ENCODE peak calls at places on chromosomes 4 and X, in six cellular contexts. One of them, this sample, is unnamed.

GRCh38 chr4:915041-915474 is 17.1 kb downstream of the GAK start:
- DNase-seq in ELR: no peak
- DNase-seq in stimulated activated CD4-positive, alpha-beta T cell treated with anti-CD3 and anti-CD28 coated beads, Interleukin-1b, Interleukin-23, amount 100 ng/mL, for 24 hours: no peak
- DNase-seq in cardiac fibroblast: no peak
- DNase-seq in left lung: peak
- DNase-seq in CD4-positive, alpha-beta memory T cell: no peak
- DNase-seq in this sample: no peak

GRCh38 chr4:41362647-41363383 is 106.1 kb downstream of the UCHL1 start:
- DNase-seq in ELR: no peak
- DNase-seq in stimulated activated CD4-positive, alpha-beta T cell treated with anti-CD3 and anti-CD28 coated beads, Interleukin-1b, Interleukin-23, amount 100 ng/mL, for 24 hours: no peak
- DNase-seq in cardiac fibroblast: no peak
- DNase-seq in left lung: no peak
- DNase-seq in CD4-positive, alpha-beta memory T cell: no peak
- DNase-seq in this sample: no peak

GRCh38 chr4:152010680-152011079 is 249.9 kb upstream of the GATB start:
- DNase-seq in ELR: no peak
- DNase-seq in stimulated activated CD4-positive, alpha-beta T cell treated with anti-CD3 and anti-CD28 coated beads, Interleukin-1b, Interleukin-23, amount 100 ng/mL, for 24 hours: no peak
- DNase-seq in cardiac fibroblast: no peak
- DNase-seq in left lung: no peak
- DNase-seq in CD4-positive, alpha-beta memory T cell: peak
- DNase-seq in this sample: no peak

GRCh38 chr4:161869511-161869910 is 294.3 kb downstream of the FSTL5 start:
- DNase-seq in ELR: no peak
- DNase-seq in stimulated activated CD4-positive, alpha-beta T cell treated with anti-CD3 and anti-CD28 coated beads, Interleukin-1b, Interleukin-23, amount 100 ng/mL, for 24 hours: no peak
- DNase-seq in cardiac fibroblast: no peak
- DNase-seq in left lung: no peak
- DNase-seq in CD4-positive, alpha-beta memory T cell: no peak
- DNase-seq in this sample: no peak

GRCh38 chr4:81621490-81621889 is 149.8 kb upstream of the RASGEF1B start:
- DNase-seq in ELR: no peak
- DNase-seq in stimulated activated CD4-positive, alpha-beta T cell treated with anti-CD3 and anti-CD28 coated beads, Interleukin-1b, Interleukin-23, amount 100 ng/mL, for 24 hours: no peak
- DNase-seq in cardiac fibroblast: no peak
- DNase-seq in left lung: no peak
- DNase-seq in CD4-positive, alpha-beta memory T cell: no peak
- DNase-seq in this sample: no peak

GRCh38 chr4:18039113-18039512 is 17.6 kb upstream of the LCORL start:
- DNase-seq in ELR: peak
- DNase-seq in stimulated activated CD4-positive, alpha-beta T cell treated with anti-CD3 and anti-CD28 coated beads, Interleukin-1b, Interleukin-23, amount 100 ng/mL, for 24 hours: no peak
- DNase-seq in cardiac fibroblast: peak
- DNase-seq in left lung: no peak
- DNase-seq in CD4-positive, alpha-beta memory T cell: no peak
- DNase-seq in this sample: no peak

GRCh38 chr4:139676913-139677585 is 11.4 kb downstream of the MGST2 start:
- DNase-seq in ELR: no peak
- DNase-seq in stimulated activated CD4-positive, alpha-beta T cell treated with anti-CD3 and anti-CD28 coated beads, Interleukin-1b, Interleukin-23, amount 100 ng/mL, for 24 hours: no peak
- DNase-seq in cardiac fibroblast: no peak
- DNase-seq in left lung: no peak
- DNase-seq in CD4-positive, alpha-beta memory T cell: no peak
- DNase-seq in this sample: no peak

GRCh38 chrX:912677-913076 is 282.1 kb downstream of the SHOX start:
- DNase-seq in ELR: no peak
- DNase-seq in stimulated activated CD4-positive, alpha-beta T cell treated with anti-CD3 and anti-CD28 coated beads, Interleukin-1b, Interleukin-23, amount 100 ng/mL, for 24 hours: no peak
- DNase-seq in cardiac fibroblast: no peak
- DNase-seq in left lung: no peak
- DNase-seq in CD4-positive, alpha-beta memory T cell: no peak
- DNase-seq in this sample: no peak

GRCh38 chrX:9429767-9430166 is 35.1 kb upstream of the TBL1X start:
- DNase-seq in ELR: no peak
- DNase-seq in stimulated activated CD4-positive, alpha-beta T cell treated with anti-CD3 and anti-CD28 coated beads, Interleukin-1b, Interleukin-23, amount 100 ng/mL, for 24 hours: no peak
- DNase-seq in cardiac fibroblast: no peak
- DNase-seq in left lung: no peak
- DNase-seq in CD4-positive, alpha-beta memory T cell: no peak
- DNase-seq in this sample: no peak

GRCh38 chr4:8158710-8159521 is at the start of gene ABLIM2:
- DNase-seq in ELR: peak
- DNase-seq in stimulated activated CD4-positive, alpha-beta T cell treated with anti-CD3 and anti-CD28 coated beads, Interleukin-1b, Interleukin-23, amount 100 ng/mL, for 24 hours: peak
- DNase-seq in cardiac fibroblast: peak
- DNase-seq in left lung: peak
- DNase-seq in CD4-positive, alpha-beta memory T cell: peak
- DNase-seq in this sample: peak

GRCh38 chrX:68795741-68796140 is 33.1 kb upstream of the EFNB1 start:
- DNase-seq in ELR: no peak
- DNase-seq in stimulated activated CD4-positive, alpha-beta T cell treated with anti-CD3 and anti-CD28 coated beads, Interleukin-1b, Interleukin-23, amount 100 ng/mL, for 24 hours: no peak
- DNase-seq in cardiac fibroblast: no peak
- DNase-seq in left lung: no peak
- DNase-seq in CD4-positive, alpha-beta memory T cell: no peak
- DNase-seq in this sample: no peak

GRCh38 chr4:85081196-85081595 is 114.7 kb upstream of the WDFY3 start:
- DNase-seq in ELR: no peak
- DNase-seq in stimulated activated CD4-positive, alpha-beta T cell treated with anti-CD3 and anti-CD28 coated beads, Interleukin-1b, Interleukin-23, amount 100 ng/mL, for 24 hours: no peak
- DNase-seq in cardiac fibroblast: no peak
- DNase-seq in left lung: no peak
- DNase-seq in CD4-positive, alpha-beta memory T cell: no peak
- DNase-seq in this sample: no peak

GRCh38 chrX:1134156-1134555 is 78.3 kb downstream of the CRLF2 start:
- DNase-seq in ELR: no peak
- DNase-seq in stimulated activated CD4-positive, alpha-beta T cell treated with anti-CD3 and anti-CD28 coated beads, Interleukin-1b, Interleukin-23, amount 100 ng/mL, for 24 hours: no peak
- DNase-seq in cardiac fibroblast: no peak
- DNase-seq in left lung: peak
- DNase-seq in CD4-positive, alpha-beta memory T cell: no peak
- DNase-seq in this sample: no peak

GRCh38 chrX:153778684-153779101 is 2.1 kb upstream of the SRPK3 start:
- DNase-seq in ELR: no peak
- DNase-seq in stimulated activated CD4-positive, alpha-beta T cell treated with anti-CD3 and anti-CD28 coated beads, Interleukin-1b, Interleukin-23, amount 100 ng/mL, for 24 hours: no peak
- DNase-seq in cardiac fibroblast: no peak
- DNase-seq in left lung: no peak
- DNase-seq in CD4-positive, alpha-beta memory T cell: no peak
- DNase-seq in this sample: no peak

GRCh38 chrX:18719852-18720251 is 12.4 kb downstream of the PPEF1 start:
- DNase-seq in ELR: no peak
- DNase-seq in stimulated activated CD4-positive, alpha-beta T cell treated with anti-CD3 and anti-CD28 coated beads, Interleukin-1b, Interleukin-23, amount 100 ng/mL, for 24 hours: no peak
- DNase-seq in cardiac fibroblast: no peak
- DNase-seq in left lung: no peak
- DNase-seq in CD4-positive, alpha-beta memory T cell: no peak
- DNase-seq in this sample: no peak

GRCh38 chr4:72375050-72375736 is 193.8 kb downstream of the ADAMTS3 start:
- DNase-seq in ELR: peak
- DNase-seq in stimulated activated CD4-positive, alpha-beta T cell treated with anti-CD3 and anti-CD28 coated beads, Interleukin-1b, Interleukin-23, amount 100 ng/mL, for 24 hours: no peak
- DNase-seq in cardiac fibroblast: peak
- DNase-seq in left lung: no peak
- DNase-seq in CD4-positive, alpha-beta memory T cell: no peak
- DNase-seq in this sample: no peak

GRCh38 chr4:101114936-101115372 is 232.4 kb downstream of the PPP3CA start:
- DNase-seq in ELR: peak
- DNase-seq in stimulated activated CD4-positive, alpha-beta T cell treated with anti-CD3 and anti-CD28 coated beads, Interleukin-1b, Interleukin-23, amount 100 ng/mL, for 24 hours: no peak
- DNase-seq in cardiac fibroblast: peak
- DNase-seq in left lung: no peak
- DNase-seq in CD4-positive, alpha-beta memory T cell: no peak
- DNase-seq in this sample: no peak

GRCh38 chr4:150149381-150149780 is 71.1 kb downstream of the DCLK2 start:
- DNase-seq in ELR: no peak
- DNase-seq in stimulated activated CD4-positive, alpha-beta T cell treated with anti-CD3 and anti-CD28 coated beads, Interleukin-1b, Interleukin-23, amount 100 ng/mL, for 24 hours: no peak
- DNase-seq in cardiac fibroblast: peak
- DNase-seq in left lung: no peak
- DNase-seq in CD4-positive, alpha-beta memory T cell: no peak
- DNase-seq in this sample: no peak

GRCh38 chr4:189131131-189131530 is 809.5 kb upstream of the FRG1 start:
- DNase-seq in ELR: no peak
- DNase-seq in stimulated activated CD4-positive, alpha-beta T cell treated with anti-CD3 and anti-CD28 coated beads, Interleukin-1b, Interleukin-23, amount 100 ng/mL, for 24 hours: no peak
- DNase-seq in cardiac fibroblast: no peak
- DNase-seq in left lung: no peak
- DNase-seq in CD4-positive, alpha-beta memory T cell: no peak
- DNase-seq in this sample: no peak

GRCh38 chr4:98728433-98728832 is 70.0 kb upstream of the TSPAN5 start:
- DNase-seq in ELR: peak
- DNase-seq in stimulated activated CD4-positive, alpha-beta T cell treated with anti-CD3 and anti-CD28 coated beads, Interleukin-1b, Interleukin-23, amount 100 ng/mL, for 24 hours: no peak
- DNase-seq in cardiac fibroblast: peak
- DNase-seq in left lung: no peak
- DNase-seq in CD4-positive, alpha-beta memory T cell: no peak
- DNase-seq in this sample: no peak

GRCh38 chr4:3483471-3483921 is 20.4 kb downstream of the DOK7 start:
- DNase-seq in ELR: peak
- DNase-seq in stimulated activated CD4-positive, alpha-beta T cell treated with anti-CD3 and anti-CD28 coated beads, Interleukin-1b, Interleukin-23, amount 100 ng/mL, for 24 hours: no peak
- DNase-seq in cardiac fibroblast: peak
- DNase-seq in left lung: no peak
- DNase-seq in CD4-positive, alpha-beta memory T cell: no peak
- DNase-seq in this sample: no peak

GRCh38 chr4:184416913-184417734 is 57.2 kb downstream of the IRF2 start:
- DNase-seq in ELR: no peak
- DNase-seq in stimulated activated CD4-positive, alpha-beta T cell treated with anti-CD3 and anti-CD28 coated beads, Interleukin-1b, Interleukin-23, amount 100 ng/mL, for 24 hours: peak
- DNase-seq in cardiac fibroblast: peak
- DNase-seq in left lung: no peak
- DNase-seq in CD4-positive, alpha-beta memory T cell: peak
- DNase-seq in this sample: no peak

GRCh38 chr4:146132445-146132844 is 43.1 kb upstream of the LSM6 start:
- DNase-seq in ELR: peak
- DNase-seq in stimulated activated CD4-positive, alpha-beta T cell treated with anti-CD3 and anti-CD28 coated beads, Interleukin-1b, Interleukin-23, amount 100 ng/mL, for 24 hours: peak
- DNase-seq in cardiac fibroblast: peak
- DNase-seq in left lung: no peak
- DNase-seq in CD4-positive, alpha-beta memory T cell: no peak
- DNase-seq in this sample: no peak

GRCh38 chr4:26858035-26858918 is 2.4 kb upstream of the STIM2 start:
- DNase-seq in ELR: peak
- DNase-seq in stimulated activated CD4-positive, alpha-beta T cell treated with anti-CD3 and anti-CD28 coated beads, Interleukin-1b, Interleukin-23, amount 100 ng/mL, for 24 hours: no peak
- DNase-seq in cardiac fibroblast: no peak
- DNase-seq in left lung: no peak
- DNase-seq in CD4-positive, alpha-beta memory T cell: no peak
- DNase-seq in this sample: no peak

GRCh38 chrX:41922694-41923171 is 621 bp downstream of the CASK start:
- DNase-seq in ELR: peak
- DNase-seq in stimulated activated CD4-positive, alpha-beta T cell treated with anti-CD3 and anti-CD28 coated beads, Interleukin-1b, Interleukin-23, amount 100 ng/mL, for 24 hours: no peak
- DNase-seq in cardiac fibroblast: peak
- DNase-seq in left lung: peak
- DNase-seq in CD4-positive, alpha-beta memory T cell: no peak
- DNase-seq in this sample: no peak

GRCh38 chr4:140092094-140092820 is 61.7 kb downstream of the MAML3 start:
- DNase-seq in ELR: peak
- DNase-seq in stimulated activated CD4-positive, alpha-beta T cell treated with anti-CD3 and anti-CD28 coated beads, Interleukin-1b, Interleukin-23, amount 100 ng/mL, for 24 hours: no peak
- DNase-seq in cardiac fibroblast: peak
- DNase-seq in left lung: no peak
- DNase-seq in CD4-positive, alpha-beta memory T cell: no peak
- DNase-seq in this sample: peak

GRCh38 chr4:109614466-109614865 is 54.4 kb downstream of the MCUB start:
- DNase-seq in ELR: no peak
- DNase-seq in stimulated activated CD4-positive, alpha-beta T cell treated with anti-CD3 and anti-CD28 coated beads, Interleukin-1b, Interleukin-23, amount 100 ng/mL, for 24 hours: no peak
- DNase-seq in cardiac fibroblast: peak
- DNase-seq in left lung: no peak
- DNase-seq in CD4-positive, alpha-beta memory T cell: no peak
- DNase-seq in this sample: no peak

GRCh38 chrX:16671005-16671404 is 21.0 kb downstream of the S100G start:
- DNase-seq in ELR: peak
- DNase-seq in stimulated activated CD4-positive, alpha-beta T cell treated with anti-CD3 and anti-CD28 coated beads, Interleukin-1b, Interleukin-23, amount 100 ng/mL, for 24 hours: no peak
- DNase-seq in cardiac fibroblast: peak
- DNase-seq in left lung: no peak
- DNase-seq in CD4-positive, alpha-beta memory T cell: peak
- DNase-seq in this sample: no peak